ENCODE peak calls at places on chromosomes 12 and 14, in seven cellular contexts. K is tibial nerve, L is ovary, R is upper lobe of right lung, J is psoas muscle, F is heart left ventricle, Y is DND-41. U is an unnamed sample.
A peak's percentile ranks its signal among the peaks of the same experiment; 100 is the strongest.

GRCh38 chr14:21525571-21525970 is 575 bp downstream of the SALL2 start:
- DNase-seq in K (no peak), L (no peak), R (no peak), J (no peak), F (no peak), Y (peak; percentile 16), U (peak; percentile 36)

GRCh38 chr12:46264057-46264456 is 4.8 kb downstream of the SLC38A1 start:
- DNase-seq in K (no peak), L (no peak), R (no peak), J (no peak), F (no peak), Y (no peak), U (no peak)

GRCh38 chr14:70514168-70515069 is 20.4 kb downstream of the ADAM20 start:
- DNase-seq in K (no peak), L (no peak), R (no peak), J (no peak), F (no peak), Y (no peak), U (no peak)

GRCh38 chr14:99166506-99166905 is 105.5 kb downstream of the BCL11B start:
- DNase-seq in K (no peak), L (no peak), R (no peak), J (no peak), F (no peak), Y (no peak), U (no peak)

GRCh38 chr14:37133284-37133913 is 39.0 kb downstream of the SLC25A21 start:
- DNase-seq in K (no peak), L (no peak), R (no peak), J (no peak), F (no peak), Y (no peak), U (no peak)

GRCh38 chr14:73771848-73772705 is 57.9 kb upstream of the PNMA1 start:
- DNase-seq in K (no peak), L (peak; percentile 80), R (peak; percentile 86), J (peak; percentile 50), F (peak; percentile 60), Y (peak; percentile 24), U (peak; percentile 65)

GRCh38 chr14:24310666-24311604 is at the start of gene LTB4R:
- DNase-seq in K (no peak), L (peak; percentile 86), R (peak; percentile 90), J (peak; percentile 79), F (peak; percentile 86), Y (no peak), U (peak; percentile 88)

GRCh38 chr14:45057881-45058364 is 26.0 kb upstream of the PRPF39 start:
- DNase-seq in K (no peak), L (no peak), R (no peak), J (no peak), F (no peak), Y (no peak), U (no peak)

GRCh38 chr12:122886851-122887816 is 8.8 kb downstream of the VPS37B start:
- DNase-seq in K (no peak), L (no peak), R (no peak), J (no peak), F (no peak), Y (peak; percentile 78), U (no peak)

GRCh38 chr12:115623764-115624334 is 653.6 kb downstream of the MED13L start:
- DNase-seq in K (no peak), L (no peak), R (no peak), J (peak; percentile 53), F (peak; percentile 81), Y (no peak), U (peak; percentile 11)

GRCh38 chr12:38886064-38886463 is 19.3 kb downstream of the CPNE8 start:
- DNase-seq in K (no peak), L (no peak), R (no peak), J (peak; percentile 55), F (no peak), Y (no peak), U (peak; percentile 50)

GRCh38 chr14:97523936-97524335 is 726.8 kb downstream of the VRK1 start:
- DNase-seq in K (no peak), L (no peak), R (no peak), J (no peak), F (no peak), Y (no peak), U (no peak)

GRCh38 chr12:109255377-109255776 is 53.7 kb downstream of the FOXN4 start:
- DNase-seq in K (no peak), L (peak; percentile 30), R (no peak), J (no peak), F (no peak), Y (no peak), U (no peak)

GRCh38 chr14:54001189-54001878 is 44.7 kb upstream of the BMP4 start:
- DNase-seq in K (no peak), L (no peak), R (no peak), J (no peak), F (no peak), Y (no peak), U (peak; percentile 19)

GRCh38 chr12:96223411-96224218 is 29.4 kb downstream of the ELK3 start:
- DNase-seq in K (no peak), L (no peak), R (no peak), J (no peak), F (no peak), Y (no peak), U (no peak)

GRCh38 chr12:52029686-52030085 is 21.6 kb upstream of the NR4A1 start:
- DNase-seq in K (no peak), L (no peak), R (no peak), J (no peak), F (peak; percentile 80), Y (no peak), U (peak; percentile 65)

GRCh38 chr12:66244446-66244845 is 55.4 kb downstream of the IRAK3 start:
- DNase-seq in K (no peak), L (no peak), R (no peak), J (no peak), F (no peak), Y (no peak), U (no peak)

GRCh38 chr12:44053550-44054243 is 217.8 kb downstream of the TMEM117 start:
- DNase-seq in K (no peak), L (no peak), R (no peak), J (no peak), F (no peak), Y (no peak), U (peak; percentile 91)

GRCh38 chr14:65866906-65867305 is 454.4 kb downstream of the FUT8 start:
- DNase-seq in K (no peak), L (no peak), R (no peak), J (no peak), F (no peak), Y (no peak), U (peak; percentile 16)

GRCh38 chr12:66111605-66112004 is 18.9 kb downstream of the LLPH start:
- DNase-seq in K (no peak), L (no peak), R (no peak), J (no peak), F (no peak), Y (no peak), U (no peak)

GRCh38 chr14:77025744-77026165 is 2.8 kb downstream of the IRF2BPL start:
- DNase-seq in K (no peak), L (peak; percentile 59), R (peak; percentile 71), J (peak; percentile 41), F (no peak), Y (no peak), U (no peak)

GRCh38 chr12:103785243-103786031 is 55.6 kb downstream of the NT5DC3 start:
- DNase-seq in K (no peak), L (no peak), R (no peak), J (no peak), F (no peak), Y (no peak), U (no peak)

GRCh38 chr14:54606631-54607133 is 39.8 kb downstream of the SAMD4A start:
- DNase-seq in K (no peak), L (no peak), R (no peak), J (peak; percentile 45), F (peak; percentile 64), Y (no peak), U (no peak)

GRCh38 chr12:12491634-12492033 is 71.0 kb downstream of the DUSP16 start:
- DNase-seq in K (no peak), L (no peak), R (no peak), J (no peak), F (no peak), Y (no peak), U (no peak)

GRCh38 chr12:58533652-58534051 is 386.7 kb downstream of the LRIG3 start:
- DNase-seq in K (no peak), L (no peak), R (no peak), J (no peak), F (no peak), Y (no peak), U (no peak)
- H3K9me3 ChIP-seq in K (no peaks in the 10 kb centered on the region), L (no peaks in the 10 kb centered on the region), R (no peaks in the 10 kb centered on the region), J (no peaks in the 10 kb centered on the region), F (no peaks in the 10 kb centered on the region), Y (no peaks in the 10 kb centered on the region), U (no peaks in the 10 kb centered on the region)

DNA sequence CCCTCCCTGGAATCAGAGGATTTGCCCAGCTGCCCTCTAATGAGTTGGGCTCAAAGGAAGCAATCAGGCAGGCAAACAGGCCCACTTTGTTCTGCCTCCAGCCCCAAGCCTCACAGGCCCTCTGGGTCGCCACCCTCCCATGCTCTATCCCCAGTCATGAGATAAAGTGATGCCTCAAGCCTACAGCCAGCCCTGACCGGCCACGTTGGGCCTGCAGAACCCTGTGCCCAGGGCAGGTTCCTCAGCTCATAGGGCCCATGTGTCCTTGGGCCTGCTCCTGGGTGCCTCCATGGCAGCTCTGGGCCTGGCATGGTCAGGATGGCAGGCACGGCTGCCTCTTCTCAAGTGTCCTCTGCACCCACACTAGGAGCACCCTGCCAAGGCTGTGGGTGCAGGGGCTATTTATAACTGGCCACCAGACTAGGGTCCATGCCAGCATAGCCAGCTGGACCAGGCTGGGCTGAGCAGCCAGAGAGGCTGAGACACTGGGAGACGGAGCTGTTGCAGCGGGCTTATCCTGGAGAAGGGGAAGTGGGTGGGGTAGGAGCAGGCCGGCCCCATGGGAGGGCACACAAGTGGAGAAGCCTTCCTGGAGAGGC is 20.2 kb downstream of the HDAC7 start:
- DNase-seq in K (no peak), L (no peak), R (no peak), J (peak; percentile 79), F (peak; percentile 90), Y (no peak), U (no peak)
- H3K4me1 ChIP-seq in K (peaks cover 61% of the 10 kb centered on the region), L (peaks cover 20% of the 10 kb centered on the region), R (peaks cover 56% of the 10 kb centered on the region), J (peaks cover 61% of the 10 kb centered on the region), F (peaks cover 62% of the 10 kb centered on the region), Y (no peaks in the 10 kb centered on the region), U (peaks cover 12% of the 10 kb centered on the region)

GRCh38 chr12:82818276-82819035 is 131.8 kb downstream of the TMTC2 start:
- DNase-seq in K (no peak), L (no peak), R (no peak), J (no peak), F (no peak), Y (no peak), U (no peak)
- H3K27ac ChIP-seq in K (no peak overlapping the region), L (no peak overlapping the region), R (no peak overlapping the region), J (no peak overlapping the region), F (no peak overlapping the region), Y (no peak overlapping the region), U (no peak overlapping the region)

DNA sequence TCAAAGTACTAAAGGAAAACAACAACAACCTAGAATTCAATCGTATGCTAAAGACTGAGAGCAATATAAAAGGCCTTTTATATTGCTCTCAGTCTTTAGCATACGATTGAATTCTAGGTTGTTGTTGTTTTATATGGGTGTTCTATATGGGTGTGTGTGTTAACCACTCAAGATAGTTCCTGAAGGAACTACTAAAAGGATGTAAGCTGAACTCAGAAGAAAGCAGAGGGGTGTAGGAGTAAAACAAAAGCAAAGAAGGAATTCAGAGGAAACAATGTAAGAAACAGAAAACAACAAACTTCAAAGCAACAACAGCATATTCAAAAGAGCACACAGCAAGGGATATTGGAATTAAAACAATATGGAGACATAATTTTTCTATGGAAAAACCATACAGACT is 5.4 kb downstream of the ZNF891 start:
- DNase-seq in K (no peak), L (no peak), R (no peak), J (no peak), F (no peak), Y (no peak), U (no peak)
- H3K9me3 ChIP-seq in K (peaks cover 84% of the 10 kb centered on the region), L (peaks cover 27% of the 10 kb centered on the region), R (peaks cover 88% of the 10 kb centered on the region), J (peaks cover 96% of the 10 kb centered on the region), F (peaks cover 84% of the 10 kb centered on the region), Y (peaks cover 94% of the 10 kb centered on the region), U (peaks cover 14% of the 10 kb centered on the region)